ENCODE peak calls at places on chromosomes 12 and 14, in six cellular contexts. One of them, this sample, is unnamed.

GRCh38 chr12:91053951-91054715 is 3.7 kb downstream of the KERA start:
- DNase-seq in colonic mucosa: peak; percentile 22
- DNase-seq in foreskin fibroblast: peak; percentile 71
- DNase-seq in breast epithelium: no peak
- DNase-seq in BJ: peak; percentile 93
- DNase-seq in pancreas: peak; percentile 14
- DNase-seq in this sample: peak; percentile 53

GRCh38 chr14:21300892-21301291 is 21.0 kb downstream of the RPGRIP1 start:
- DNase-seq in BJ: no peak
- DNase-seq in foreskin fibroblast: peak; percentile 18
- DNase-seq in colonic mucosa: no peak
- DNase-seq in breast epithelium: no peak
- DNase-seq in pancreas: peak; percentile 20
- DNase-seq in this sample: no peak

GRCh38 chr14:75184447-75184846 is 8.0 kb upstream of the TMED10 start:
- DNase-seq in breast epithelium: no peak
- DNase-seq in pancreas: no peak
- DNase-seq in BJ: peak; percentile 98
- DNase-seq in foreskin fibroblast: peak; percentile 62
- DNase-seq in colonic mucosa: no peak
- DNase-seq in this sample: peak; percentile 46

GRCh38 chr14:101820283-101820798 is 58.8 kb downstream of the PPP2R5C start:
- DNase-seq in breast epithelium: no peak
- DNase-seq in pancreas: no peak
- DNase-seq in BJ: no peak
- DNase-seq in colonic mucosa: no peak
- DNase-seq in foreskin fibroblast: no peak
- DNase-seq in this sample: no peak

GRCh38 chr14:94936411-94936892 is 166.5 kb upstream of the GSC start:
- DNase-seq in pancreas: peak; percentile 66
- DNase-seq in colonic mucosa: peak; percentile 58
- DNase-seq in breast epithelium: peak; percentile 68
- DNase-seq in BJ: peak; percentile 34
- DNase-seq in foreskin fibroblast: peak; percentile 45
- DNase-seq in this sample: no peak

GRCh38 chr12:45259732-45260480 is 44.0 kb downstream of the ANO6 start:
- DNase-seq in pancreas: no peak
- DNase-seq in foreskin fibroblast: peak; percentile 82
- DNase-seq in BJ: no peak
- DNase-seq in colonic mucosa: peak; percentile 27
- DNase-seq in breast epithelium: no peak
- DNase-seq in this sample: peak; percentile 34

GRCh38 chr14:34331728-34332623 is 130.1 kb downstream of the SPTSSA start:
- DNase-seq in breast epithelium: peak; percentile 82
- DNase-seq in colonic mucosa: peak; percentile 94
- DNase-seq in pancreas: peak; percentile 52
- DNase-seq in BJ: no peak
- DNase-seq in foreskin fibroblast: peak; percentile 58
- DNase-seq in this sample: peak; percentile 61

GRCh38 chr12:95227818-95228356 is 10.3 kb downstream of the VEZT start:
- DNase-seq in foreskin fibroblast: no peak
- DNase-seq in colonic mucosa: no peak
- DNase-seq in breast epithelium: no peak
- DNase-seq in pancreas: no peak
- DNase-seq in BJ: no peak
- DNase-seq in this sample: no peak

GRCh38 chr14:91956616-91957015 is 9.1 kb upstream of the FBLN5 start:
- DNase-seq in foreskin fibroblast: no peak
- DNase-seq in breast epithelium: no peak
- DNase-seq in BJ: no peak
- DNase-seq in pancreas: no peak
- DNase-seq in colonic mucosa: no peak
- DNase-seq in this sample: no peak

GRCh38 chr12:107318804-107319535 is 225.6 kb upstream of the CRY1 start:
- DNase-seq in breast epithelium: no peak
- DNase-seq in BJ: no peak
- DNase-seq in pancreas: peak; percentile 29
- DNase-seq in colonic mucosa: no peak
- DNase-seq in foreskin fibroblast: peak; percentile 61
- DNase-seq in this sample: peak; percentile 34

GRCh38 chr12:129535351-129535750 is 368.5 kb downstream of the TMEM132D start:
- DNase-seq in foreskin fibroblast: no peak
- DNase-seq in pancreas: no peak
- DNase-seq in BJ: no peak
- DNase-seq in colonic mucosa: no peak
- DNase-seq in breast epithelium: no peak
- DNase-seq in this sample: no peak

GRCh38 chr12:53078425-53079225 is 565 bp downstream of the SPRYD3 start:
- DNase-seq in foreskin fibroblast: peak; percentile 67
- DNase-seq in BJ: no peak
- DNase-seq in colonic mucosa: peak; percentile 60
- DNase-seq in breast epithelium: no peak
- DNase-seq in pancreas: peak; percentile 67
- DNase-seq in this sample: peak; percentile 37

GRCh38 chr12:121797937-121798801 is 4.7 kb upstream of the RHOF start:
- DNase-seq in pancreas: peak; percentile 85
- DNase-seq in colonic mucosa: peak; percentile 94
- DNase-seq in foreskin fibroblast: peak; percentile 78
- DNase-seq in BJ: no peak
- DNase-seq in breast epithelium: peak; percentile 74
- DNase-seq in this sample: no peak

GRCh38 chr12:94922561-94922960 is 80.9 kb downstream of the NDUFA12 start:
- DNase-seq in colonic mucosa: no peak
- DNase-seq in BJ: no peak
- DNase-seq in pancreas: no peak
- DNase-seq in breast epithelium: no peak
- DNase-seq in foreskin fibroblast: no peak
- DNase-seq in this sample: no peak

GRCh38 chr14:23171251-23171975 is 12.0 kb downstream of the SLC7A8 start:
- DNase-seq in pancreas: no peak
- DNase-seq in colonic mucosa: no peak
- DNase-seq in breast epithelium: no peak
- DNase-seq in BJ: peak; percentile 71
- DNase-seq in foreskin fibroblast: peak; percentile 86
- DNase-seq in this sample: peak; percentile 95

GRCh38 chr14:23172572-23172971 is 10.9 kb downstream of the SLC7A8 start:
- DNase-seq in foreskin fibroblast: no peak
- DNase-seq in breast epithelium: no peak
- DNase-seq in BJ: no peak
- DNase-seq in pancreas: no peak
- DNase-seq in colonic mucosa: no peak
- DNase-seq in this sample: no peak

GRCh38 chr14:23173796-23174195 is 9.7 kb downstream of the SLC7A8 start:
- DNase-seq in BJ: no peak
- DNase-seq in foreskin fibroblast: no peak
- DNase-seq in pancreas: no peak
- DNase-seq in colonic mucosa: no peak
- DNase-seq in breast epithelium: no peak
- DNase-seq in this sample: no peak

GRCh38 chr14:23173039-23173438 is 10.4 kb downstream of the SLC7A8 start:
- DNase-seq in colonic mucosa: no peak
- DNase-seq in breast epithelium: no peak
- DNase-seq in foreskin fibroblast: no peak
- DNase-seq in BJ: no peak
- DNase-seq in pancreas: no peak
- DNase-seq in this sample: no peak

DNA sequence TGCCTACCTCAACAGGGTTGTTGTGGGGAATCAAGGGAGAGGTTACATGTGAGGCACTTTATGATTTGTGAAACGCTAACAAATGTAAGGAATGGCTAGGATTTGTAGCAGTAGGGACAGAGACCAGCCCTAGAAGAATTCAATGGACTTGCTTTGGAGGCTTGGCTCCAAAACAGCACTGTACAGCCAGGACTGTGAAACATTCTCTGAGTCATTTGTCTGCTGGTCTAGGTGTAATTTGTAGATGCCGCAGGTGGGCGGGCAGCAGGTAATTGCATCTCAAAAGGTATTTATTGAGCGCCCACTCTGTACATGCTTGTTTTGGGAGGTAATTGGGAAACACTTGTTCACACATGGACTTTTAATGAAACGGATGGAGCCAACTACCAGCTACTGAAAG is 11.4 kb downstream of the SLC7A8 start:
- DNase-seq in BJ: no peak
- DNase-seq in foreskin fibroblast: no peak
- DNase-seq in breast epithelium: no peak
- DNase-seq in pancreas: no peak
- DNase-seq in colonic mucosa: no peak
- DNase-seq in this sample: peak; percentile 89
- H3K4me3 ChIP-seq in BJ: no peak overlapping the region
- H3K4me3 ChIP-seq in foreskin fibroblast: no peak overlapping the region
- H3K4me3 ChIP-seq in breast epithelium: no peak overlapping the region
- H3K4me3 ChIP-seq in pancreas: no peak overlapping the region
- H3K4me3 ChIP-seq in colonic mucosa: no peak overlapping the region
- H3K4me3 ChIP-seq in this sample: no peak overlapping the region

GRCh38 chr12:75721790-75722189 is 210.4 kb upstream of the KRR1 start:
- DNase-seq in foreskin fibroblast: no peak
- DNase-seq in breast epithelium: no peak
- DNase-seq in colonic mucosa: no peak
- DNase-seq in pancreas: no peak
- DNase-seq in BJ: no peak
- DNase-seq in this sample: no peak

GRCh38 chr12:75720807-75721206 is 209.4 kb upstream of the KRR1 start:
- DNase-seq in foreskin fibroblast: no peak
- DNase-seq in colonic mucosa: no peak
- DNase-seq in pancreas: peak; percentile 66
- DNase-seq in breast epithelium: peak; percentile 61
- DNase-seq in BJ: no peak
- DNase-seq in this sample: peak; percentile 90

GRCh38 chr12:75717902-75718301 is 206.5 kb upstream of the KRR1 start:
- DNase-seq in breast epithelium: no peak
- DNase-seq in foreskin fibroblast: no peak
- DNase-seq in colonic mucosa: no peak
- DNase-seq in BJ: no peak
- DNase-seq in pancreas: no peak
- DNase-seq in this sample: no peak

GRCh38 chr12:75722714-75723200 is 211.3 kb upstream of the KRR1 start:
- DNase-seq in breast epithelium: no peak
- DNase-seq in pancreas: peak; percentile 30
- DNase-seq in colonic mucosa: peak; percentile 41
- DNase-seq in BJ: peak; percentile 68
- DNase-seq in foreskin fibroblast: peak; percentile 95
- DNase-seq in this sample: peak; percentile 88

GRCh38 chr12:75721231-75721641 is 209.8 kb upstream of the KRR1 start:
- DNase-seq in BJ: no peak
- DNase-seq in colonic mucosa: no peak
- DNase-seq in pancreas: no peak
- DNase-seq in foreskin fibroblast: peak; percentile 54
- DNase-seq in breast epithelium: no peak
- DNase-seq in this sample: no peak
- TF ChIP-seq CTCF in BJ: no peak
- TF ChIP-seq CTCF in colonic mucosa: no peak
- TF ChIP-seq CTCF in pancreas: no peak
- TF ChIP-seq CTCF in foreskin fibroblast: no peak
- TF ChIP-seq CTCF in breast epithelium: no peak
- TF ChIP-seq CTCF in this sample: no peak

GRCh38 chr12:8661751-8662150 is 875 bp downstream of the MFAP5 start:
- DNase-seq in foreskin fibroblast: no peak
- DNase-seq in BJ: no peak
- DNase-seq in pancreas: no peak
- DNase-seq in colonic mucosa: no peak
- DNase-seq in breast epithelium: no peak
- DNase-seq in this sample: no peak
- H3K4me3 ChIP-seq in foreskin fibroblast: peak overlapping the region; percentile 22
- H3K4me3 ChIP-seq in BJ: peak overlapping the region; percentile 10
- H3K4me3 ChIP-seq in pancreas: no peak overlapping the region
- H3K4me3 ChIP-seq in colonic mucosa: no peak overlapping the region
- H3K4me3 ChIP-seq in breast epithelium: no peak overlapping the region
- H3K4me3 ChIP-seq in this sample: no peak overlapping the region

GRCh38 chr12:48029811-48030650 is 25.8 kb upstream of the COL2A1 start:
- DNase-seq in colonic mucosa: no peak
- DNase-seq in breast epithelium: no peak
- DNase-seq in foreskin fibroblast: no peak
- DNase-seq in BJ: no peak
- DNase-seq in pancreas: no peak
- DNase-seq in this sample: no peak
- TF ChIP-seq CTCF in colonic mucosa: no peak
- TF ChIP-seq CTCF in breast epithelium: no peak
- TF ChIP-seq CTCF in foreskin fibroblast: no peak
- TF ChIP-seq CTCF in BJ: no peak
- TF ChIP-seq CTCF in pancreas: no peak
- TF ChIP-seq CTCF in this sample: no peak

DNA sequence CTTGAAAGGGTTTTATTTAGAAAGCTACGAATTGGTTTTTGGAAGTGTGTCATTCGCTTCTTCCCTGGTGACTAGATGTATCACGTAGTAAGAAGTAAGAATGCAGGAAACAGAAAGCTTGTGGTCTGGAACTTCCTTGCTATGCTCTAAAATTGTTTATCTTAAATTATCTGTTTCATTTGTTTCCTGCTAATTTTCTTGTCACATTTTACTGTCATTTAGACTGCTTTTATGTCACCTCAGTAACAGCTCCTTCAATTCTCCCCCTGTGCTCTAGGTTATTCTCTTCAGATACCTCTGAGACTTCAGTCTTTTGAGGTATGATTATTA is 671 bp upstream of the CD69 start:
- DNase-seq in BJ: no peak
- DNase-seq in foreskin fibroblast: no peak
- DNase-seq in breast epithelium: no peak
- DNase-seq in pancreas: no peak
- DNase-seq in colonic mucosa: no peak
- DNase-seq in this sample: no peak
- H3K4me3 ChIP-seq in BJ: no peak overlapping the region
- H3K4me3 ChIP-seq in foreskin fibroblast: no peak overlapping the region
- H3K4me3 ChIP-seq in breast epithelium: no peak overlapping the region
- H3K4me3 ChIP-seq in pancreas: no peak overlapping the region
- H3K4me3 ChIP-seq in colonic mucosa: no peak overlapping the region
- H3K4me3 ChIP-seq in this sample: no peak overlapping the region

DNA sequence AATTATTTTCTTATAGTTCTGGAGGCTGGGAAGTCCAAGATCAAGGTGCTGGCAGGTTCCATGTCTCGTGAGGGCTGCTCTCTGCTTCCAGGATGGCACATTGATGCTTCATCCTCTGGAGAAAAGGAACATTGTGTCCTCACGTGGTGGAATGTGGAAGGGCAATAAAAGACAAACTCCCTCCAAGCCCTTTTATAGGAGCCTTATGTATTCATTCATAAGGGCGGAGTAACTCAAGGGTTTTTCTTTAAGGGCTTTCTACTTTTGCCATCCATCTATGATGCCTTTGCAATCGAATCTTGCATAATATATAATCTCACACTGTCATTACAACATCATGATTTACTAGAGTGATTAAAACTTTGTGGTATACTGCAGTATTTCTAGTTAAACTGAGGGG is 132.7 kb upstream of the DDHD1 start:
- DNase-seq in foreskin fibroblast: peak; percentile 21
- DNase-seq in colonic mucosa: no peak
- DNase-seq in BJ: no peak
- DNase-seq in pancreas: no peak
- DNase-seq in breast epithelium: no peak
- DNase-seq in this sample: no peak
- TF ChIP-seq CTCF in foreskin fibroblast: no peak
- TF ChIP-seq CTCF in colonic mucosa: no peak
- TF ChIP-seq CTCF in BJ: peak; percentile 4
- TF ChIP-seq CTCF in pancreas: no peak
- TF ChIP-seq CTCF in breast epithelium: no peak
- TF ChIP-seq CTCF in this sample: no peak

GRCh38 chr12:5047729-5048128 is 4.0 kb downstream of the KCNA5 start:
- DNase-seq in pancreas: no peak
- DNase-seq in colonic mucosa: no peak
- DNase-seq in BJ: no peak
- DNase-seq in foreskin fibroblast: no peak
- DNase-seq in breast epithelium: no peak
- DNase-seq in this sample: no peak
- H3K4me3 ChIP-seq in pancreas: no peak overlapping the region
- H3K4me3 ChIP-seq in colonic mucosa: no peak overlapping the region
- H3K4me3 ChIP-seq in BJ: no peak overlapping the region
- H3K4me3 ChIP-seq in foreskin fibroblast: no peak overlapping the region
- H3K4me3 ChIP-seq in breast epithelium: no peak overlapping the region
- H3K4me3 ChIP-seq in this sample: no peak overlapping the region

GRCh38 chr12:12017798-12018197 is 52.9 kb upstream of the BCL2L14 start:
- DNase-seq in colonic mucosa: no peak
- DNase-seq in foreskin fibroblast: no peak
- DNase-seq in pancreas: no peak
- DNase-seq in BJ: no peak
- DNase-seq in breast epithelium: no peak
- DNase-seq in this sample: no peak
- TF ChIP-seq CTCF in colonic mucosa: no peak
- TF ChIP-seq CTCF in foreskin fibroblast: no peak
- TF ChIP-seq CTCF in pancreas: no peak
- TF ChIP-seq CTCF in BJ: no peak
- TF ChIP-seq CTCF in breast epithelium: peak; percentile 25
- TF ChIP-seq CTCF in this sample: no peak